ENCODE peak calls at places on chromosomes 7 and 10, in four cellular contexts. L is HL-60, C is GM12878, T is K562. A is an unnamed sample.
A peak's percentile ranks its signal among the peaks of the same experiment; 100 is the strongest.

GRCh38 chr10:62047960-62048383 is 146.5 kb downstream of the ARID5B start:
- DNase-seq in L (no peak), C (no peak), T (no peak), A (no peak)

GRCh38 chr7:36512607-36513006 is 122.9 kb downstream of the ANLN start:
- DNase-seq in L (no peak), C (no peak), T (no peak), A (no peak)

GRCh38 chr10:43782814-43783213 is 134.1 kb upstream of the ZNF32 start:
- DNase-seq in L (no peak), C (no peak), T (no peak), A (no peak)

GRCh38 chr10:36344816-36345215 is 702.7 kb upstream of the FZD8 start:
- DNase-seq in L (no peak), C (no peak), T (no peak), A (no peak)

GRCh38 chr7:132738254-132738653 is 162.0 kb upstream of the PLXNA4 start:
- DNase-seq in L (no peak), C (no peak), T (no peak), A (no peak)

GRCh38 chr10:100824886-100825285 is 79.5 kb downstream of the PAX2 start:
- DNase-seq in L (no peak), C (no peak), T (no peak), A (no peak)

GRCh38 chr10:75531571-75532031 is 100.2 kb downstream of the LRMDA start:
- DNase-seq in L (peak; percentile 39), C (no peak), T (no peak), A (no peak)

GRCh38 chr10:11176746-11177145 is 159.1 kb downstream of the CELF2 start:
- DNase-seq in L (peak; percentile 45), C (no peak), T (no peak), A (no peak)

GRCh38 chr10:43816351-43817321 is 168.0 kb upstream of the ZNF32 start:
- DNase-seq in L (peak; percentile 60), C (peak; percentile 61), T (no peak), A (peak; percentile 25)

GRCh38 chr7:151705744-151706567 is 171.0 kb downstream of the PRKAG2 start:
- DNase-seq in L (peak; percentile 20), C (no peak), T (peak; percentile 65), A (peak; percentile 48)

GRCh38 chr10:70232155-70232858 is 922 bp downstream of the PPA1 start:
- DNase-seq in L (peak; percentile 44), C (no peak), T (peak; percentile 73), A (no peak)

DNA sequence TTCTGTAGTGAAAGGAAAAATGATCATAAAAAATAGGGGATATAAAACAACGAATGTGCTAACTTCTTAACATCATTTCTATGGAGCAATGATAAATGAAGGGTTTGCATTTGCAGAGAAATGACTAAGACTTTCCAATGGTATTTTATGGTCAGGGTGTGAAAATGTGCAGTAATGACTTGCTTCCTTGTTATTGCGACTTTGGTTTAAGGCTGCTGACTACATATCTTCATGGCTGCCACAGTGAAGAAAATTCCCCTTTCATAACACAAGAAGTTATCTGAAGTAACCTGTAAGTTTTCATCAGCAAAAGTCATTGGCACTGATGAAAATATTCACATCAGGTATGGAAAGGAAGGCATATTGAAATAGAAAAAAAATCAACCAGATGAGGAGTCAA is 166.0 kb upstream of the NRG3 start:
- DNase-seq in L (no peak), C (no peak), T (no peak), A (no peak)
- TF ChIP-seq SPI1 in L (no peak), C (no peak), T (no peak), A (no peak)

GRCh38 chr10:484441-484924 is 205.0 kb downstream of the DIP2C start:
- DNase-seq in L (no peak), C (no peak), T (no peak), A (peak; percentile 58)
- TF ChIP-seq SPI1 in L (no peak), C (no peak), T (no peak), A (no peak)

GRCh38 chr10:29757551-29758297 is 123.0 kb upstream of the SVIL start:
- DNase-seq in L (no peak), C (no peak), T (no peak), A (no peak)
- TF ChIP-seq SPI1 in L (no peak), C (no peak), T (no peak), A (no peak)

GRCh38 chr7:123151443-123151842 is 48.3 kb downstream of the SLC13A1 start:
- DNase-seq in L (no peak), C (no peak), T (no peak), A (no peak)

GRCh38 chr7:123157606-123158005 is 42.2 kb downstream of the SLC13A1 start:
- DNase-seq in L (no peak), C (no peak), T (no peak), A (no peak)

GRCh38 chr7:123148813-123149212 is 51.0 kb downstream of the SLC13A1 start:
- DNase-seq in L (no peak), C (no peak), T (no peak), A (no peak)

GRCh38 chr7:123155571-123155970 is 44.2 kb downstream of the SLC13A1 start:
- DNase-seq in L (no peak), C (no peak), T (no peak), A (no peak)

GRCh38 chr7:123154231-123154860 is 45.4 kb downstream of the SLC13A1 start:
- DNase-seq in L (peak; percentile 38), C (peak; percentile 43), T (peak; percentile 56), A (peak; percentile 1)
- TF ChIP-seq SPI1 in L (no peak), C (no peak), T (no peak), A (no peak)

DNA sequence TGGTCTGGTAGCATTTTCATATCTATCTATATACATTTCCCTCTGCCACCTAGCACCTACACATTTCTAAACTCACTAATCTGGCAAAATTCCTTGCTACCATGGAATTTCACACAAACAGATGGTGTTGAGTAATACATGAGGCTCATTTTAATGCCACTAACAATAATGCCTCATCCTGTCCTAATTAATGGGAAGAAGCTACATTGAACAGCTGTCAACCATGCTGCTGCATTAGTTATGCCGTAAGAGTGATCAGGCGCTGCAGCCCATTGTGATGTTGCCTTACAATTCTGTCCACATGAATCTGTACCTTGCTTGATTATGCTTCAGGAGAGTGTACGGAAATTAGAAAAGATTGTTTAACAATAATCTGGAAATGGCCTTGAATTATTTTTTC is 23.2 kb downstream of the COL1A2 start:
- DNase-seq in L (no peak), C (no peak), T (no peak), A (no peak)
- TF ChIP-seq SPI1 in L (no peak), C (no peak), T (no peak), A (no peak)

A was measured in GM12891.